ENCODE peak calls at places on chromosome 7, in eight cellular contexts. K, C, O, U, E, J, N and H are unnamed samples.

GRCh38 chr7:149071641-149072437 is 18.7 kb downstream of the ZNF786 start:
- DNase-seq in K (peak; percentile 28), C (peak; percentile 63), O (peak; percentile 29), U (no peak), E (no peak), J (no peak), N (no peak), H (no peak)

GRCh38 chr7:79734158-79734557 is 280.7 kb upstream of the MAGI2 start:
- DNase-seq in K (no peak), C (no peak), O (no peak), U (no peak), E (no peak), J (no peak), N (no peak), H (no peak)

GRCh38 chr7:112022128-112022527 is 184.1 kb downstream of the DOCK4 start:
- DNase-seq in K (no peak), C (no peak), O (no peak), U (no peak), E (no peak), J (peak; percentile 24), N (no peak), H (no peak)

GRCh38 chr7:424961-425793 is 94.5 kb downstream of the PDGFA start:
- DNase-seq in K (no peak), C (no peak), O (no peak), U (peak; percentile 89), E (no peak), J (no peak), N (no peak), H (no peak)

GRCh38 chr7:137933270-137934017 is 68.4 kb downstream of the CREB3L2 start:
- DNase-seq in K (no peak), C (no peak), O (no peak), U (peak; percentile 85), E (no peak), J (no peak), N (no peak), H (peak; percentile 69)

GRCh38 chr7:135320277-135320676 is 86.6 kb downstream of the STRA8 start:
- DNase-seq in K (no peak), C (no peak), O (no peak), U (peak; percentile 81), E (no peak), J (no peak), N (peak; percentile 63), H (peak; percentile 70)

GRCh38 chr7:44309271-44310091 is 15.9 kb downstream of the CAMK2B start:
- DNase-seq in K (no peak), C (peak; percentile 28), O (peak; percentile 15), U (no peak), E (no peak), J (no peak), N (peak; percentile 67), H (peak; percentile 73)

GRCh38 chr7:17535776-17536175 is 237.3 kb downstream of the AHR start:
- DNase-seq in K (no peak), C (no peak), O (no peak), U (no peak), E (no peak), J (no peak), N (no peak), H (no peak)

GRCh38 chr7:77188736-77189429 is 10.7 kb downstream of the FGL2 start:
- DNase-seq in K (no peak), C (no peak), O (no peak), U (no peak), E (no peak), J (no peak), N (no peak), H (no peak)

GRCh38 chr7:159099711-159100231 is 44.9 kb downstream of the VIPR2 start:
- DNase-seq in K (no peak), C (no peak), O (no peak), U (peak; percentile 65), E (peak; percentile 47), J (no peak), N (no peak), H (no peak)

GRCh38 chr7:26562841-26563240 is 271.2 kb downstream of the SNX10 start:
- DNase-seq in K (no peak), C (no peak), O (no peak), U (no peak), E (no peak), J (no peak), N (no peak), H (no peak)

GRCh38 chr7:1555813-1556540 is at the start of gene TMEM184A:
- DNase-seq in K (no peak), C (peak; percentile 63), O (peak; percentile 29), U (no peak), E (peak; percentile 91), J (peak; percentile 47), N (peak; percentile 87), H (peak; percentile 78)

GRCh38 chr7:155268211-155268610 is 29.5 kb upstream of the INSIG1 start:
- DNase-seq in K (no peak), C (no peak), O (no peak), U (no peak), E (no peak), J (no peak), N (no peak), H (no peak)

GRCh38 chr7:29563590-29564454 is at the start of gene PRR15:
- DNase-seq in K (no peak), C (no peak), O (no peak), U (peak; percentile 77), E (peak; percentile 79), J (peak; percentile 66), N (peak; percentile 59), H (no peak)

GRCh38 chr7:2041496-2042367 is 191.0 kb downstream of the MAD1L1 start:
- DNase-seq in K (no peak), C (no peak), O (no peak), U (peak; percentile 10), E (peak; percentile 22), J (no peak), N (peak; percentile 14), H (no peak)

GRCh38 chr7:4782333-4783291 is 7.2 kb downstream of the AP5Z1 start:
- DNase-seq in K (no peak), C (no peak), O (no peak), U (no peak), E (no peak), J (no peak), N (no peak), H (no peak)

GRCh38 chr7:125032943-125033342 is 103.3 kb upstream of the POT1 start:
- DNase-seq in K (no peak), C (no peak), O (no peak), U (no peak), E (no peak), J (no peak), N (no peak), H (no peak)

GRCh38 chr7:135827391-135827790 is 78.8 kb upstream of the FAM180A start:
- DNase-seq in K (no peak), C (no peak), O (no peak), U (no peak), E (no peak), J (no peak), N (no peak), H (no peak)

GRCh38 chr7:116426428-116427156 is 72.9 kb upstream of the CAV2 start:
- DNase-seq in K (no peak), C (no peak), O (no peak), U (no peak), E (peak; percentile 60), J (peak; percentile 18), N (no peak), H (no peak)

GRCh38 chr7:70082026-70082655 is 483.9 kb downstream of the AUTS2 start:
- DNase-seq in K (no peak), C (no peak), O (no peak), U (no peak), E (no peak), J (no peak), N (no peak), H (no peak)

GRCh38 chr7:129386563-129386962 is 47.7 kb upstream of the STRIP2 start:
- DNase-seq in K (no peak), C (no peak), O (no peak), U (no peak), E (no peak), J (no peak), N (no peak), H (no peak)

GRCh38 chr7:135508853-135509588 is 881 bp downstream of the CNOT4 start:
- DNase-seq in K (no peak), C (peak; percentile 30), O (peak; percentile 4), U (no peak), E (no peak), J (peak; percentile 49), N (no peak), H (no peak)

GRCh38 chr7:129273936-129274335 is 49.1 kb downstream of the AHCYL2 start:
- DNase-seq in K (no peak), C (no peak), O (no peak), U (no peak), E (no peak), J (no peak), N (no peak), H (no peak)

GRCh38 chr7:80873140-80873539 is 45.7 kb downstream of the SEMA3C start:
- DNase-seq in K (no peak), C (no peak), O (no peak), U (no peak), E (no peak), J (no peak), N (no peak), H (no peak)

GRCh38 chr7:73850781-73851207 is 8.5 kb upstream of the METTL27 start:
- DNase-seq in K (no peak), C (no peak), O (no peak), U (peak; percentile 80), E (peak; percentile 88), J (no peak), N (no peak), H (no peak)

GRCh38 chr7:2108501-2109250 is 124.1 kb downstream of the MAD1L1 start:
- DNase-seq in K (no peak), C (no peak), O (no peak), U (no peak), E (no peak), J (no peak), N (no peak), H (no peak)

GRCh38 chr7:45601094-45601493 is 26.9 kb downstream of the ADCY1 start:
- DNase-seq in K (no peak), C (no peak), O (no peak), U (peak; percentile 48), E (peak; percentile 30), J (no peak), N (no peak), H (no peak)

GRCh38 chr7:45680776-45681175 is 106.6 kb downstream of the ADCY1 start:
- DNase-seq in K (no peak), C (no peak), O (no peak), U (peak; percentile 25), E (no peak), J (no peak), N (no peak), H (no peak)

GRCh38 chr7:84637568-84638338 is 443.2 kb upstream of the SEMA3A start:
- DNase-seq in K (no peak), C (no peak), O (no peak), U (no peak), E (no peak), J (no peak), N (no peak), H (no peak)

GRCh38 chr7:41238851-41239331 is 464.0 kb downstream of the INHBA start:
- DNase-seq in K (no peak), C (no peak), O (no peak), U (no peak), E (no peak), J (no peak), N (no peak), H (no peak)

GRCh38 chr7:155576900-155577508 is 30.6 kb upstream of the CNPY1 start:
- DNase-seq in K (no peak), C (no peak), O (no peak), U (peak; percentile 49), E (no peak), J (no peak), N (no peak), H (no peak)

GRCh38 chr7:47435889-47436312 is 146.0 kb downstream of the TNS3 start:
- DNase-seq in K (no peak), C (no peak), O (no peak), U (peak; percentile 85), E (no peak), J (peak; percentile 67), N (no peak), H (peak; percentile 41)